ENCODE peak calls at places on chromosomes 1 and 21, in nine cellular contexts. V, R, H, E, Z, A, M, X and O are unnamed samples.

GRCh38 chr1:63683759-63684158 is 90.1 kb upstream of the ROR1 start:
- DNase-seq in V (no peak), R (no peak), H (no peak), E (no peak), Z (no peak), A (no peak), M (no peak), X (no peak), O (no peak)

GRCh38 chr1:42479621-42480020 is 16.5 kb downstream of the CCDC30 start:
- DNase-seq in V (no peak), R (no peak), H (no peak), E (no peak), Z (no peak), A (peak; percentile 63), M (no peak), X (peak; percentile 45), O (no peak)

GRCh38 chr1:220734571-220735326 is 13.4 kb upstream of the MTARC2 start:
- DNase-seq in V (no peak), R (no peak), H (no peak), E (no peak), Z (no peak), A (peak; percentile 79), M (peak; percentile 77), X (peak; percentile 72), O (peak; percentile 55)

GRCh38 chr1:52955129-52955970 is 28.3 kb downstream of the SCP2 start:
- DNase-seq in V (no peak), R (no peak), H (no peak), E (no peak), Z (no peak), A (peak; percentile 70), M (peak; percentile 69), X (peak; percentile 92), O (peak; percentile 53)

GRCh38 chr1:115426271-115426771 is 88.3 kb upstream of the NGF start:
- DNase-seq in V (no peak), R (peak; percentile 67), H (no peak), E (peak; percentile 90), Z (no peak), A (peak; percentile 76), M (peak; percentile 59), X (peak; percentile 92), O (peak; percentile 49)

GRCh38 chr1:3465935-3466321 is 11.5 kb downstream of the ARHGEF16 start:
- DNase-seq in V (no peak), R (peak; percentile 8), H (no peak), E (peak; percentile 39), Z (no peak), A (no peak), M (no peak), X (no peak), O (peak; percentile 91)

GRCh38 chr21:29441651-29442050 is 142.9 kb downstream of the BACH1 start:
- DNase-seq in V (no peak), R (no peak), H (no peak), E (no peak), Z (no peak), A (no peak), M (no peak), X (peak; percentile 52), O (no peak)

GRCh38 chr1:230940848-230941247 is 37.8 kb downstream of the TTC13 start:
- DNase-seq in V (no peak), R (no peak), H (no peak), E (no peak), Z (no peak), A (peak; percentile 35), M (no peak), X (peak; percentile 56), O (no peak)

GRCh38 chr1:39450956-39451601 is 40.4 kb upstream of the BMP8A start:
- DNase-seq in V (no peak), R (no peak), H (no peak), E (no peak), Z (no peak), A (peak; percentile 88), M (peak; percentile 73), X (peak; percentile 81), O (peak; percentile 62)

GRCh38 chr1:234369784-234370183 is 3.5 kb upstream of the COA6 start:
- DNase-seq in V (no peak), R (no peak), H (no peak), E (no peak), Z (no peak), A (peak; percentile 13), M (peak; percentile 5), X (peak; percentile 19), O (no peak)

GRCh38 chr1:229093546-229094336 is 177.2 kb upstream of the RAB4A start:
- DNase-seq in V (no peak), R (no peak), H (peak; percentile 79), E (no peak), Z (no peak), A (no peak), M (no peak), X (no peak), O (no peak)

GRCh38 chr1:88327391-88328267 is 356.4 kb upstream of the PKN2 start:
- DNase-seq in V (no peak), R (no peak), H (no peak), E (peak; percentile 16), Z (no peak), A (peak; percentile 92), M (peak; percentile 98), X (peak; percentile 92), O (peak; percentile 56)

GRCh38 chr21:14215971-14216621 is at the start of gene RBM11:
- DNase-seq in V (peak; percentile 69), R (peak; percentile 54), H (peak; percentile 81), E (peak; percentile 85), Z (peak; percentile 92), A (peak; percentile 54), M (peak; percentile 8), X (peak; percentile 65), O (peak; percentile 69)

DNA sequence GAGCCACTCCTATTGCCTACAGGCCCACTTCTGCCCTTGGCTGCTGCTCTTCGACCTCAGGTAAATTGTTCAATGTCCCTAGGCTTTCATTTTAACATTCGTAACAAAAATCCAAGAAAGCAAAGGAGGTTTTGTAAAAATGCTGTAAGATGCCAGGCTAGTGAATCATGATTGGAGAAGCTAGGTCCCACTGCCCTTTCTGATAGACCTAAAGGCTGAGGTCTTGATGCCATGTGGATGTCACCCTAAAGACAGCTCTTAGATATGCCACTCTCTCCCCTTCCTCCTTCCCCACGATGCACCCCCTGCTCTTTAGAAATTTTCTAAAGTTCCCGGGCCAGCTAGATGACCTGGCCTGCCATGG is 9.9 kb upstream of the TMEM39B start:
- DNase-seq in V (no peak), R (no peak), H (no peak), E (no peak), Z (no peak), A (peak; percentile 24), M (no peak), X (peak; percentile 56), O (peak; percentile 26)
- H3K4me1 ChIP-seq in V (peaks cover 4% of the 10 kb centered on the region), R (peaks cover 19% of the 10 kb centered on the region), H (peaks cover 34% of the 10 kb centered on the region), E (peaks cover 7% of the 10 kb centered on the region), Z (peaks cover 12% of the 10 kb centered on the region), A (peaks cover 16% of the 10 kb centered on the region), M (peaks cover 21% of the 10 kb centered on the region), X (peaks cover 25% of the 10 kb centered on the region), O (peaks cover 32% of the 10 kb centered on the region)

GRCh38 chr1:89812992-89813391 is 7.8 kb upstream of the LRRC8D start:
- DNase-seq in V (no peak), R (no peak), H (no peak), E (no peak), Z (no peak), A (peak; percentile 89), M (no peak), X (peak; percentile 72), O (no peak)

GRCh38 chr1:89820423-89821321 is at the start of gene LRRC8D:
- DNase-seq in V (peak; percentile 65), R (peak; percentile 86), H (peak; percentile 86), E (peak; percentile 94), Z (peak; percentile 93), A (peak; percentile 86), M (peak; percentile 85), X (peak; percentile 88), O (peak; percentile 98)

GRCh38 chr1:89810880-89811279 is 10.0 kb upstream of the LRRC8D start:
- DNase-seq in V (no peak), R (no peak), H (no peak), E (no peak), Z (no peak), A (no peak), M (no peak), X (peak; percentile 7), O (no peak)

GRCh38 chr1:89815040-89815439 is 5.8 kb upstream of the LRRC8D start:
- DNase-seq in V (no peak), R (no peak), H (no peak), E (no peak), Z (no peak), A (no peak), M (peak; percentile 56), X (peak; percentile 7), O (no peak)

DNA sequence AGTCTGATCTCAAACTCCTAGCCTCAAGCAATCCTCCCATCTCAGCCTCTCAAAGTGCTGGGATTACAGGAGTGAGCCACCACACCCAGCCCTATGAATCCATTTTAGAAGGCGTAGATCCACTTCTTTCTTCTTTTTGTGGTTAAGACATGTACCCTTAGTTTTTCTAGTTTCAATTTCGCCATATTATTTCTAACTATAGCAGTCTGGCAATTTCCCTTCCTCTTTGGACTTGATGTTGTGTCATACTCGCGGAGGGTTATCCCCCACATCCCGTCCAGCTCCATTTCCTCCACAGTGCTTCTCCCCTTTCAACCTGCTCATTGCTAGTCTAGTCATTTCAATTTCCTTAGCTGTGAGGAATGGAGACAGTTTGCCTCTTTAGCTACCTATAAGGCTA is 5.2 kb upstream of the LRRC8D start:
- DNase-seq in V (no peak), R (no peak), H (no peak), E (peak; percentile 56), Z (no peak), A (no peak), M (no peak), X (no peak), O (no peak)
- H3K4me1 ChIP-seq in V (peaks cover 9% of the 10 kb centered on the region), R (peaks cover 4% of the 10 kb centered on the region), H (peaks cover 11% of the 10 kb centered on the region), E (no peaks in the 10 kb centered on the region), Z (no peaks in the 10 kb centered on the region), A (peaks cover 2% of the 10 kb centered on the region), M (peaks cover 5% of the 10 kb centered on the region), X (peaks cover 11% of the 10 kb centered on the region), O (no peaks in the 10 kb centered on the region)

GRCh38 chr1:203072911-203073310 is 12.9 kb downstream of the MYOG start:
- DNase-seq in V (no peak), R (no peak), H (no peak), E (no peak), Z (no peak), A (no peak), M (no peak), X (peak; percentile 65), O (no peak)
- H3K4me1 ChIP-seq in V (no peaks in the 10 kb centered on the region), R (peaks cover 41% of the 10 kb centered on the region), H (peaks cover 31% of the 10 kb centered on the region), E (peaks cover 9% of the 10 kb centered on the region), Z (peaks cover 25% of the 10 kb centered on the region), A (peaks cover 8% of the 10 kb centered on the region), M (no peaks in the 10 kb centered on the region), X (peaks cover 11% of the 10 kb centered on the region), O (no peaks in the 10 kb centered on the region)

DNA sequence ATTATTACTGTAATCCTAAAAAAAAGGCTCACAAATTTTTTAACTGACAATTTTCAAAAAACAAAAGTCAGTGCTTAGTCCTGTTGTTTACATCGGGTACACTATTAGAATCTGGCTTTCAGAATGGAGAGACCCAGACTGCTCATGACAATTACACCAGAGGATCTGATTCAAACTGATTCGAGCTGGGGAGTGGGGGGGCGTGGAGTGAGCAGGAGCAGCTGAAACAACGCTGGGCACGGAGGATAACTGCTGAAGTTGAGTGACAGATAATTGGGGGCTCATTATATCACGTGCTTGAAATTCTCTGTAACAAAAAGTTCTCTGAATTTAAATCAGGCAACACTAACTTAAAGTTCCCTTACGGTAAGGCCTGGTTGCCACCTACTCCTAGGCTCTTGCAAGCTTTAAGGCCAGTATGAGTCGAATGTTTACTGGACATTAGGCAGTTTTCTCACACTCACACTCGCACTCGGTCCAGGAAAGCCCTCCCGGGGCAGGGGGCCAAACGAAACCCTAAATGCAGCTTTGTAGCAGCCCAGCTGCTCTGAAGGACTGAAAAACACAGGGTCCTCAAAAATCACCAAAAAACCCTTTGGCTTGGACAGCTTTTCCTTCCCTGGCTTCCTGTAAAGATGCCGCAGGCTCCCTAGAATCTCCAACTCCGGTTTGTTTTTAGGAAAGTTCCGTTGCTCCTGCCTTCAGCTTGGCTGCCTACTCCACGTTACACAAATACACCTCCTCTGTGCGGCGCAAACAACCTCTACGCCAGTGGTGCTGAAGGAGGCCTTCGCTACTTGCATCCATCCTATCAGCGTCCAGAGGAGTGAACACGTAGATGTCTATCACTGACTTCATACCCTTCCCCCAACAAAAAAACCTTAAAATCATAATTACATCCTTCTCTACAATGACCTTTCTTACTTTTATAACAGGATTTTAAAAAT is 42.9 kb downstream of the CAPZB start:
- DNase-seq in V (no peak), R (no peak), H (no peak), E (peak; percentile 64), Z (no peak), A (peak; percentile 60), M (peak; percentile 45), X (peak; percentile 69), O (peak; percentile 74)
- H3K4me1 ChIP-seq in V (peaks cover 67% of the 10 kb centered on the region), R (peaks cover 80% of the 10 kb centered on the region), H (peaks cover 93% of the 10 kb centered on the region), E (peaks cover 32% of the 10 kb centered on the region), Z (peaks cover 21% of the 10 kb centered on the region), A (peaks cover 38% of the 10 kb centered on the region), M (peaks cover 46% of the 10 kb centered on the region), X (peaks cover 84% of the 10 kb centered on the region), O (peaks cover 53% of the 10 kb centered on the region)